ENCODE peak calls at places on chromosomes 3 and 15, in six cellular contexts. K is OCI-LY7, I is neural crest cell, N is HFFc6, Q is uterus, V is H9. A is an unnamed sample.

GRCh38 chr3:186277268-186277909 is 84.6 kb downstream of the DGKG start:
- DNase-seq in V (peak), N (peak), Q (no peak), K (no peak), I (peak), A (peak)

GRCh38 chr3:107899996-107900651 is 190.7 kb downstream of the CD47 start:
- DNase-seq in I (no peak), K (no peak), V (no peak), N (no peak), Q (no peak), A (no peak)

GRCh38 chr3:122298239-122298638 is 26.8 kb upstream of the CSTA start:
- DNase-seq in V (no peak), K (no peak), I (no peak), N (no peak), Q (no peak), A (no peak)

GRCh38 chr3:129316121-129317013 is 37.7 kb downstream of the HMCES start:
- DNase-seq in Q (peak), K (peak), V (peak), I (peak), N (peak), A (peak)

GRCh38 chr3:185561374-185561943 is 9.1 kb upstream of the LIPH start:
- DNase-seq in N (no peak), V (peak), I (no peak), Q (no peak), K (no peak), A (no peak)

GRCh38 chr3:167941234-167941995 is 154.3 kb downstream of the GOLIM4 start:
- DNase-seq in Q (peak), N (peak), I (no peak), K (no peak), V (no peak), A (peak)

GRCh38 chr15:73637527-73637926 is 4.3 kb upstream of the NPTN start:
- DNase-seq in V (no peak), I (no peak), N (peak), K (no peak), Q (no peak), A (no peak)

GRCh38 chr3:44892689-44893088 is 18.3 kb downstream of the TGM4 start:
- DNase-seq in K (no peak), Q (no peak), N (peak), I (no peak), V (no peak), A (no peak)

GRCh38 chr15:86611392-86612040 is 531.8 kb downstream of the AGBL1 start:
- DNase-seq in I (no peak), K (no peak), Q (no peak), V (no peak), N (no peak), A (no peak)

GRCh38 chr15:90665288-90666134 is 51.6 kb upstream of the BLM start:
- DNase-seq in K (peak), V (no peak), Q (peak), N (peak), I (no peak), A (peak)

GRCh38 chr3:43638594-43639447 is 17.0 kb upstream of the ANO10 start:
- DNase-seq in V (peak), Q (no peak), I (no peak), N (peak), K (peak), A (peak)

GRCh38 chr15:38029741-38030140 is 95.3 kb downstream of the TMCO5A start:
- DNase-seq in K (no peak), I (no peak), Q (no peak), V (no peak), N (no peak), A (no peak)

GRCh38 chr15:31328425-31328998 is 1.9 kb downstream of the KLF13 start:
- DNase-seq in I (no peak), N (peak), K (peak), Q (no peak), V (no peak), A (peak)

GRCh38 chr15:29570931-29571727 is 251.1 kb downstream of the TJP1 start:
- DNase-seq in N (no peak), K (no peak), Q (no peak), V (peak), I (peak), A (peak)

GRCh38 chr3:168116279-168116678 is 20.6 kb upstream of the GOLIM4 start:
- DNase-seq in I (no peak), K (no peak), V (no peak), N (no peak), Q (no peak), A (no peak)

GRCh38 chr3:179438836-179439235 is 12.4 kb downstream of the GNB4 start:
- DNase-seq in Q (no peak), V (peak), K (peak), N (no peak), I (no peak), A (no peak)

GRCh38 chr3:3110299-3110630 is at the start of gene IL5RA:
- DNase-seq in Q (no peak), I (no peak), K (no peak), V (peak), N (no peak), A (no peak)

GRCh38 chr3:52193059-52193458 is 4.9 kb upstream of the ALAS1 start:
- DNase-seq in V (no peak), N (peak), I (no peak), Q (peak), K (no peak), A (no peak)

GRCh38 chr15:74798388-74799254 is 14.0 kb upstream of the LMAN1L start:
- DNase-seq in Q (no peak), N (no peak), I (no peak), K (peak), V (no peak), A (no peak)

GRCh38 chr3:177832862-177833261 is 635.6 kb upstream of the TBL1XR1 start:
- DNase-seq in K (no peak), N (no peak), Q (no peak), I (no peak), V (no peak), A (no peak)

GRCh38 chr3:194130807-194131589 is 5.0 kb upstream of the HES1 start:
- DNase-seq in N (no peak), V (no peak), K (peak), Q (no peak), I (no peak), A (no peak)

GRCh38 chr15:44033894-44034293 is 161.2 kb downstream of the FRMD5 start:
- DNase-seq in N (peak), Q (no peak), V (no peak), I (no peak), K (no peak), A (no peak)

GRCh38 chr3:18988619-18989229 is 159.6 kb upstream of the KCNH8 start:
- DNase-seq in I (no peak), N (no peak), V (no peak), K (peak), Q (no peak), A (peak)

GRCh38 chr3:43966126-43966525 is 275.4 kb downstream of the ABHD5 start:
- DNase-seq in I (no peak), V (no peak), K (no peak), Q (no peak), N (no peak), A (no peak)

GRCh38 chr3:12049675-12050074 is 45.5 kb downstream of the SYN2 start:
- DNase-seq in Q (no peak), N (no peak), I (no peak), K (no peak), V (no peak), A (no peak)

GRCh38 chr15:60544581-60545115 is 65.7 kb upstream of the ICE2 start:
- DNase-seq in K (no peak), I (no peak), Q (no peak), N (no peak), V (no peak), A (no peak)

GRCh38 chr15:91525746-91526145 is 327.8 kb upstream of the SLCO3A1 start:
- DNase-seq in I (no peak), N (no peak), K (no peak), V (no peak), Q (no peak), A (no peak)

GRCh38 chr3:10334461-10334860 is 13.5 kb upstream of the SEC13 start:
- DNase-seq in Q (no peak), V (peak), K (no peak), I (no peak), N (peak), A (peak)

GRCh38 chr3:84977021-84977420 is 18.2 kb downstream of the CADM2 start:
- DNase-seq in N (no peak), K (no peak), Q (no peak), V (no peak), I (no peak), A (no peak)

GRCh38 chr3:84968701-84969235 is 10.0 kb downstream of the CADM2 start:
- DNase-seq in K (no peak), Q (no peak), I (no peak), N (no peak), V (no peak), A (no peak)

GRCh38 chr3:84978833-84979232 is 20.0 kb downstream of the CADM2 start:
- DNase-seq in N (no peak), Q (no peak), I (no peak), V (no peak), K (no peak), A (no peak)

GRCh38 chr3:84980011-84980410 is 21.2 kb downstream of the CADM2 start:
- DNase-seq in Q (no peak), V (no peak), N (no peak), K (no peak), I (no peak), A (no peak)

DNA sequence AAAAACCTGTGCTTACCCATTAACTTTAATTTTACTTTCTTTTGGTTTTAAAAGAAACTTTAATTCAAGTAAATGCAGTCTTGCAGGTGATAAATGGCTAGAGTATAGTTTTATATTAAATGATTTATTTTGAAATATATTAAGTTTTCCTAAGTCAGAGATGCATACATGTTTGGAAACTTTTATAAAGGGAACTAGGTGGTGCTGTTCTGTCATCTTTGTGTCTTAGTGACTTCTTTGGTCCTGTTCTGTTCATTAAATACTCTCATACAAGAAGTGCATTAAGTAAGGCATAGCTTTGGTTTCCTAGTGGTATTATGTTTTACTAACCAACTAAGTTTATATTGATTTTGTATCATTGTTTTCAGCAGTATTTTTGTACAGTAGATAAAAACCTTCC is 15.6 kb downstream of the CADM2 start:
- DNase-seq in I (no peak), Q (no peak), N (no peak), K (no peak), V (no peak), A (no peak)
- TF ChIP-seq CTCF in I (no peak), Q (no peak), N (no peak), K (peak), V (peak), A (no peak)

GRCh38 chr3:190012784-190013183 is 107.9 kb downstream of the P3H2 start:
- DNase-seq in V (no peak), Q (no peak), K (no peak), I (no peak), N (no peak), A (no peak)
- TF ChIP-seq CTCF in V (no peak), Q (no peak), K (no peak), I (no peak), N (peak), A (no peak)

GRCh38 chr3:75396316-75396802 is 267.8 kb upstream of the FRG2C start:
- DNase-seq in Q (no peak), K (no peak), N (no peak), I (no peak), V (no peak), A (no peak)
- TF ChIP-seq CTCF in Q (no peak), K (no peak), N (peak), I (no peak), V (peak), A (no peak)

DNA sequence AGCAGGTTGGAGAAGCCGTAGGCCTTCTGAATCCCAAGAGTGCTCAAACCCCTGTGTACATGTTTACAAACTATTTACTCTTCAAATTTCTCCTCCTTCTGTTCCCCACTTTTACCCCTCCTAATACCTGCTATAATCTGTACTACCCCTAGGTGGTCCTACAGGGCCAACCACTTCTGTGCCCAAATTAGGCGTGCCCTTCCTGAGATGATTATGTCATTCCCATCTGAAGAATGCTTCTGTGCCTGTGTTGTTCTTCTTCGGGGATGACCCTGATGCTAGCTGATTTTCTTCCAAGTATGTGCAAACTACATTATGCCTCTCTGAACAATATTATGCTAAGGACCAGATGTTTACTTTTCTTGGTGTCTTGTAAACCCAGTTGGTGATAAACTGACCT is 20.5 kb downstream of the RBP2 start:
- DNase-seq in V (no peak), Q (no peak), I (no peak), K (no peak), N (no peak), A (no peak)
- TF ChIP-seq CTCF in V (peak), Q (no peak), I (peak), K (peak), N (peak), A (peak)

GRCh38 chr15:85025516-85026279 is 44.0 kb downstream of the PDE8A start:
- DNase-seq in N (no peak), K (no peak), I (no peak), V (no peak), Q (no peak), A (no peak)
- TF ChIP-seq CTCF in N (no peak), K (no peak), I (no peak), V (no peak), Q (no peak), A (no peak)

GRCh38 chr3:66199089-66199473 is 21.7 kb upstream of the SLC25A26 start:
- DNase-seq in Q (no peak), N (no peak), K (no peak), V (no peak), I (no peak), A (no peak)

GRCh38 chr3:66196633-66197032 is 24.2 kb upstream of the SLC25A26 start:
- DNase-seq in Q (no peak), V (no peak), I (no peak), K (no peak), N (no peak), A (no peak)

GRCh38 chr3:66200147-66200546 is 20.7 kb upstream of the SLC25A26 start:
- DNase-seq in K (no peak), I (no peak), V (peak), N (no peak), Q (no peak), A (no peak)

GRCh38 chr3:66198437-66199088 is 22.2 kb upstream of the SLC25A26 start:
- DNase-seq in K (no peak), N (no peak), I (no peak), Q (no peak), V (no peak), A (no peak)

GRCh38 chr3:66195347-66195783 is 25.4 kb upstream of the SLC25A26 start:
- DNase-seq in N (peak), I (peak), V (peak), K (no peak), Q (no peak), A (peak)
- TF ChIP-seq CTCF in N (peak), I (peak), V (peak), K (no peak), Q (no peak), A (no peak)